ENCODE peak calls at places on chromosomes 13 and 19, in four cellular contexts. Z, C, N and W are unnamed samples. For H4K20me1, the result is how much of the 10 kb centered on the place peaks cover.

GRCh38 chr13:110287031-110287828 is 19.7 kb downstream of the COL4A1 start:
- DNase-seq in C (no peak), Z (no peak), N (peak), W (no peak)

GRCh38 chr13:23724196-23724970 is 154.2 kb downstream of the TNFRSF19 start:
- DNase-seq in C (peak), N (peak), Z (peak), W (no peak)

GRCh38 chr19:11286312-11286974 is 9.5 kb upstream of the TSPAN16 start:
- DNase-seq in Z (peak), C (no peak), N (peak), W (no peak)

GRCh38 chr19:30621326-30621920 is 249.2 kb downstream of the ZNF536 start:
- DNase-seq in N (no peak), C (no peak), Z (no peak), W (no peak)

GRCh38 chr19:18633321-18633720 is 3.5 kb upstream of the KLHL26 start:
- DNase-seq in Z (no peak), C (no peak), N (no peak), W (no peak)

GRCh38 chr13:106159295-106160195 is 375.9 kb downstream of the EFNB2 start:
- DNase-seq in C (no peak), Z (no peak), N (no peak), W (no peak)

GRCh38 chr19:1038995-1039645 is 787 bp upstream of the ABCA7 start:
- DNase-seq in Z (peak), N (peak), C (no peak), W (no peak)

GRCh38 chr19:52200044-52200443 is 10.2 kb downstream of the PPP2R1A start:
- DNase-seq in C (peak), N (peak), Z (peak), W (no peak)

GRCh38 chr19:2047449-2048103 is 3.5 kb downstream of the MKNK2 start:
- DNase-seq in Z (peak), N (no peak), C (peak), W (no peak)

GRCh38 chr13:30121244-30121643 is 186.1 kb downstream of the KATNAL1 start:
- DNase-seq in C (no peak), Z (no peak), N (no peak), W (no peak)

GRCh38 chr13:29260684-29261083 is 334.8 kb downstream of the SLC7A1 start:
- DNase-seq in N (no peak), C (no peak), Z (no peak), W (no peak)

GRCh38 chr13:39415003-39415402 is 188.0 kb downstream of the LHFPL6 start:
- DNase-seq in C (no peak), N (peak), Z (peak), W (no peak)

GRCh38 chr13:77207943-77208342 is 119.0 kb downstream of the MYCBP2 start:
- DNase-seq in N (peak), C (peak), Z (peak), W (no peak)

GRCh38 chr13:64088491-64088890 is 2672.8 kb upstream of the PCDH20 start:
- DNase-seq in Z (no peak), N (no peak), C (no peak), W (no peak)

GRCh38 chr19:28793391-28794168 is 419.4 kb downstream of the UQCRFS1 start:
- DNase-seq in C (no peak), N (no peak), Z (no peak), W (peak)

GRCh38 chr13:51873837-51874236 is 12.1 kb downstream of the CCDC70 start:
- DNase-seq in Z (no peak), N (no peak), C (no peak), W (no peak)

GRCh38 chr13:113881614-113882265 is 17.9 kb upstream of the GAS6 start:
- DNase-seq in C (no peak), Z (no peak), N (peak), W (no peak)

GRCh38 chr19:2050991-2051770 is at the start of gene MKNK2:
- DNase-seq in Z (peak), N (peak), C (peak), W (peak)

GRCh38 chr19:30252214-30252613 is 120.0 kb upstream of the ZNF536 start:
- DNase-seq in C (no peak), N (no peak), Z (no peak), W (no peak)

GRCh38 chr13:46553886-46554855 is 1.2 kb downstream of the LRCH1 start:
- DNase-seq in N (peak), C (peak), Z (peak), W (no peak)

GRCh38 chr13:29474991-29475390 is 120.5 kb downstream of the SLC7A1 start:
- DNase-seq in N (peak), Z (peak), C (no peak), W (no peak)

GRCh38 chr13:35157143-35157755 is 215.2 kb downstream of the NBEA start:
- DNase-seq in C (peak), Z (peak), N (peak), W (no peak)

GRCh38 chr19:5714819-5715218 is 5.1 kb downstream of the LONP1 start:
- DNase-seq in Z (no peak), N (no peak), C (no peak), W (no peak)
- H4K20me1 ChIP-seq in Z (under half), N (under half), C (under half), W (under half)

GRCh38 chr13:98525452-98525851 is 51.5 kb downstream of the STK24 start:
- DNase-seq in N (no peak), Z (no peak), C (no peak), W (no peak)
- H4K20me1 ChIP-seq in N (under half), Z (under half), C (under half), W (under half)

DNA sequence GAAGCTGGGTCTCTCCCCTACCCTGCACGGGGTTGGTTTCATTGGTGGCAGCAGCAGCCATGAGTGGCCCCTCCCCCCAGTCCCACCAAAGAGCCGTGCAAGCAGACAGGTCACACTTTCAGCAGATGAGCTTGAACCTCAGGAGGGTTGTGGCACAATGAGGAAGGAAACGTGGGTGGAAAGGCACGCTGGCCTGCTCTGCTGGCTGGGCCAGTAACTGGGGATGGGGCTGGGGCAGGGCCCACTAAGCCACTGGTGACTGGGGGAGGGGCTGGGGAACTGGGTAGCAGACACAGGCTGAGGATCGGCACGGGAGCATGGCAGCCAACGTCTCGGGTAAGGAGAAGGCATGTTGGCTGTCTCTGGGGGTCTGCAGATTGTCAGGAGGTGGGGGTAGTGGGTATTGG is at the start of gene P2RY11:
- DNase-seq in C (no peak), N (no peak), Z (no peak), W (no peak)
- H4K20me1 ChIP-seq in C (under half), N (under half), Z (under half), W (under half)

DNA sequence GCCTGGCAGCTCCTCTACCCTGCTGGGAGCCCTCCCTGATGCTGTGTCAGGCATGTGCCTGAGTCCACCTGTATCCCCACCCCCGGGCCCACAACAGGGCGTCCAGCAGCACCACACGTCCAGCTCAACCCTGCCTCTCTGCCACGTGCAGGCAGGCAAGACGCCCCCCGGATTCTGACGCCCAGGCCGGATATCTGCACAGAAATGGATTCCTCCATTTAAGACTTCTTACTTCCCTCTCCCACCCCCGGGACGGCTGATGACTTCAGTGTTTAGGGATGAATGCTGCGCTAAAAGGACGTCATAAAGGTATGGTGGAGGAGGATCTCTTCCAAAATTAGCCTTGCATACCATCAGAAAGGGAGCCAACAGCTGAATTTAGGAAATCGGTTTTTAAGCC is 10.2 kb downstream of the PEPD start:
- DNase-seq in Z (no peak), N (no peak), C (no peak), W (no peak)
- H4K20me1 ChIP-seq in Z (under half), N (under half), C (under half), W (under half)

DNA sequence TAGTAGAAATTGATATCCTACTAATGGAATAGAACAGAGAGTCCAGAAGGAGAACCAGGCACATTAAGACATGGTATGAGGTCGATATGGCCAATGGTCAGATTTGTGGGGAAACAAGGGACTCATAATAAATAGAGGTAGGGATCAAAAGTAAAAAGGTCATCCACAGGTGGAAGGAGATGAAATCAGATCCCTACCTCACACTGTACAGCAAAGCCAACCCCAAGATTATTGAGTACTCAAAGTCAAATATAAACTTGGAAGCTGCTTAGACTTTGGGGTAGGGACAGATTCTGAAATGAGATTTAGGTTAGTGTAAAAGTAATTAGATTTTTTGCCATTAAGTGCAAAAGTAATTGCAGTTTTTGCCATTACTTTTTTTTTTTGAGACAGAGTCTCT is 40.7 kb downstream of the BICRA start:
- DNase-seq in N (no peak), C (no peak), Z (no peak), W (no peak)
- H4K20me1 ChIP-seq in N (under half), C (under half), Z (under half), W (under half)

DNA sequence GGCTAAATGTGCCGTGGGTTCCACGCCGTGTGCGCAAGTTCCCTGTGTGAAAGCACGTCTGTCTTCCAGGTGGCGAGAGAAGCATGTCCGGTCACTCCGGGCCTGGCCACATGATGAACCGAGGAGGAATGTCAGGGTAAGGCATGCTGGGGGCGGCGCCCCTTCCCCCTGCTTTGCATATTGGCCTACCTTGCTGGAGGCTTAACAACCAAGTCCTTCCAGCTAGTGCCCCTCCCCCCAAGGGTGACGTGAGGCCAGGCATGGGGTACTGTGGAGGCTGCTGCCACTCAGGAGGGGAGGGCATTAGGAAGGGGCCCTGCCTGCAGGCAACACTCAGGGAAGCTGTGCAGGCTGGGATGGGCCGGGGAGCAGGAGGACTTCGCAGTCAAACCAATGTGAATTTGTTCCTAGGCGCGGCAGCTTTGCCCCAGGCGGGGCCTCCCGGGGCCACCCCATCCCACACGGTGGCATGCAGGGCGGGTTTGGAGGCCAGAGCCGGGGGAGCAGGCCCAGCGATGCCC is 12.5 kb downstream of the MICOS13 start:
- DNase-seq in Z (no peak), C (no peak), N (no peak), W (peak)
- H4K20me1 ChIP-seq in Z (under half), C (under half), N (under half), W (under half)

GRCh38 chr13:95870421-95870820 is 182.8 kb downstream of the UGGT2 start:
- DNase-seq in N (no peak), Z (no peak), C (no peak), W (no peak)

GRCh38 chr13:95874286-95874685 is 178.9 kb downstream of the UGGT2 start:
- DNase-seq in N (peak), Z (no peak), C (no peak), W (no peak)
- H4K20me1 ChIP-seq in N (under half), Z (under half), C (under half), W (under half)

DNA sequence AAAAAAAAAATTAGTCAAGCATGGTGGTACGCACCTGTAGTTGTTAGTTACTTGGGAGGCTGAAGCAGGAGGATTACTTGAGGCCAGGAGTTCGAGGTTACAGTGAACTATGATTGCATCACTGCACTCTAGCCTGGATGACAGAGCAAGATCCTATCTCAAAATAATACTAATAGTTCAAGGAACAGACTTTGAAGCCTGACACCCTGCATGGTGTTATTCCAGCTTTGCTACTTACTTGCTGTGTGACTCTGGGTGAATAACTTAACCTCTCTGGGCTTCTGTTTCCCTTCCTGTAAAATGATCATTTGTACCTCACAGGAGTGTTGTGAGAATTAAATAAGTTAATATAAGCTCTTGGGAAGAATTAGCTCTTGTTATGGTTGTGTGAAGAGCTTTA is 3.5 kb upstream of the FOSB start:
- DNase-seq in N (no peak), Z (no peak), C (no peak), W (no peak)
- H4K20me1 ChIP-seq in N (under half), Z (under half), C (under half), W (under half)

GRCh38 chr19:54137913-54138776 is 583 bp downstream of the CNOT3 start:
- DNase-seq in N (no peak), Z (peak), C (no peak), W (no peak)
- H4K20me1 ChIP-seq in N (under half), Z (under half), C (under half), W (under half)

GRCh38 chr13:65959305-65959704 is 1270.8 kb downstream of the PCDH9 start:
- DNase-seq in C (peak), Z (peak), N (peak), W (no peak)
- H4K20me1 ChIP-seq in C (under half), Z (under half), N (under half), W (under half)